ENCODE peak calls at places on chromosomes 12 and 14, in ten cellular contexts. K, J, W, M, L, Q, O, A, S and B are unnamed samples.

GRCh38 chr12:58044966-58045365 is 103.6 kb downstream of the ATP23 start:
- DNase-seq in K (no peak), J (no peak), W (no peak), M (no peak), L (no peak), Q (no peak), O (no peak), A (no peak), S (no peak), B (no peak)

GRCh38 chr12:109334887-109335286 is 12.8 kb upstream of the MYO1H start:
- DNase-seq in K (no peak), J (no peak), W (no peak), M (no peak), L (no peak), Q (no peak), O (no peak), A (no peak), S (no peak), B (no peak)

GRCh38 chr14:88895116-88895515 is 70.7 kb downstream of the TTC8 start:
- DNase-seq in K (no peak), J (no peak), W (peak; percentile 68), M (no peak), L (peak; percentile 62), Q (peak; percentile 68), O (no peak), A (peak; percentile 75), S (peak; percentile 80), B (peak; percentile 39)

GRCh38 chr12:103012884-103013283 is 55.4 kb downstream of the ASCL1 start:
- DNase-seq in K (peak; percentile 29), J (no peak), W (no peak), M (no peak), L (no peak), Q (no peak), O (no peak), A (no peak), S (no peak), B (no peak)

GRCh38 chr12:31880340-31880739 is 78.9 kb upstream of the RESF1 start:
- DNase-seq in K (no peak), J (no peak), W (no peak), M (no peak), L (no peak), Q (peak; percentile 78), O (no peak), A (no peak), S (no peak), B (peak; percentile 26)

GRCh38 chr12:80353254-80353653 is 90.8 kb upstream of the PTPRQ start:
- DNase-seq in K (no peak), J (no peak), W (peak; percentile 4), M (no peak), L (no peak), Q (peak; percentile 58), O (no peak), A (peak; percentile 69), S (peak; percentile 22), B (peak; percentile 59)

GRCh38 chr12:123142948-123143752 is 7.7 kb downstream of the PITPNM2 start:
- DNase-seq in K (no peak), J (no peak), W (no peak), M (no peak), L (no peak), Q (peak; percentile 49), O (no peak), A (no peak), S (no peak), B (no peak)

GRCh38 chr12:68331869-68332725 is at the start of gene MDM1:
- DNase-seq in K (peak; percentile 96), J (peak; percentile 98), W (peak; percentile 99), M (peak; percentile 95), L (peak; percentile 98), Q (peak; percentile 98), O (peak; percentile 95), A (peak; percentile 100), S (peak; percentile 98), B (peak; percentile 99)

GRCh38 chr12:107864235-107864634 is 89.7 kb downstream of the ASCL4 start:
- DNase-seq in K (no peak), J (no peak), W (no peak), M (no peak), L (no peak), Q (no peak), O (no peak), A (no peak), S (no peak), B (no peak)
- H3K27me3 ChIP-seq in K (peaks cover 35% of the 10 kb centered on the region), J (no peaks in the 10 kb centered on the region), W (peaks cover 8% of the 10 kb centered on the region), M (no peaks in the 10 kb centered on the region), L (no peaks in the 10 kb centered on the region), Q (no peaks in the 10 kb centered on the region), O (no peaks in the 10 kb centered on the region), A (peaks cover 31% of the 10 kb centered on the region), S (no peaks in the 10 kb centered on the region), B (peaks cover 10% of the 10 kb centered on the region)

DNA sequence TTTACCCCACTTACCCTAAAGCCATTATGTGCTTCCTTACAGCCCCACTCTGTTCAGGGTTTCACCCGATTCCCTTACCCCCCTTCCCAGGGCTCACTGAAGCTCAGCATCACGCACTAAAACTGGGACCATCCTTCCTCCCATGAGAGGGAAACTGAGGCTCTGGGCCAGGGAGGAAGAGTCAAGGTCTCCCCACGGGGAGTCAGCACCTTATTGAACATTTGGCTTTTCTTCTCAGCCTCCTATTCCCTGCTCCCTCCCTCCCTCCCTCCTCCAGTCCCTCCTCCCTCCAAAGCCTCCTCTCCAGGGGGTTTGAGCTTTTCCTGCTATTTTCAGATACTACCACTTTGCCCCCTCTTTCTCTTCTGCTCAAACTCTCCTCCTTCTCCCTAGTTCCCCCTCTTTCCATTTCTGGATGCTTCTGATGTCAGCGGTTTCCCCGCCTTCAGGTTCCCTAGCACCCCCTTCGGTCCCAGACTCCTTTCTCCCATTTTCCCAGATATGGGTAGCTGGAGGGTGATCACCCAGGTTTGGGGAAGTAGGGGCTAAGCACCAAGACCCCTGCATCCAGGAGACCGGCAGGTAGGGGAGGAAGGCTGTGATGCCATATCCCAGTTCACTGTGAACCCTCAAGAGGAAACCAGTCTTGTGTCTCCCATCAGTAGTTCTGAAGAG is 977 bp downstream of the GPR162 start:
- DNase-seq in K (no peak), J (no peak), W (no peak), M (no peak), L (no peak), Q (no peak), O (no peak), A (no peak), S (no peak), B (no peak)
- H3K27me3 ChIP-seq in K (no peaks in the 10 kb centered on the region), J (no peaks in the 10 kb centered on the region), W (peaks cover 7% of the 10 kb centered on the region), M (peaks cover 6% of the 10 kb centered on the region), L (no peaks in the 10 kb centered on the region), Q (peaks cover 2% of the 10 kb centered on the region), O (peaks cover 10% of the 10 kb centered on the region), A (peaks cover 39% of the 10 kb centered on the region), S (peaks cover 2% of the 10 kb centered on the region), B (no peaks in the 10 kb centered on the region)

DNA sequence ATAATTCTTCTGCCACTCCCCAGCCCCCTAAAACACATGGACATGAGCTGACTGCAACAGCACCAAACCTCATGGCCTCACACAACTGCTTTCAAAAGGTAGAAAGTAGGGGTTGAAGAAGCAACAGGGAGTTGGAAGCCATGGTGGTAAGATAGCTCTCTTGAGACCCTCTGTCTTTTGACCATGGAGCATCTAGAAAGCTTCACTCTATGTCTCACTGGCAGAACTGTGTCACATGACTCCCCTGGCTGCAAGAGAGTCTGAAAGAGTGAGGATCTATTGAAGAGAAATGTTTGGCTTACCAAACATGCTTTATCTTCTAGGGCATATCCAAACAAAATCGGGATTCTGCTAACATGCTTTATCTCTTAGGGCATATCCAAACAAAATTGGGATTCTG is 142.9 kb upstream of the WSCD2 start:
- DNase-seq in K (no peak), J (no peak), W (no peak), M (no peak), L (peak; percentile 79), Q (no peak), O (no peak), A (no peak), S (no peak), B (no peak)
- H3K27me3 ChIP-seq in K (no peaks in the 10 kb centered on the region), J (no peaks in the 10 kb centered on the region), W (no peaks in the 10 kb centered on the region), M (no peaks in the 10 kb centered on the region), L (no peaks in the 10 kb centered on the region), Q (no peaks in the 10 kb centered on the region), O (no peaks in the 10 kb centered on the region), A (peaks cover 16% of the 10 kb centered on the region), S (no peaks in the 10 kb centered on the region), B (no peaks in the 10 kb centered on the region)

GRCh38 chr14:51228890-51229289 is 11.2 kb upstream of the TMX1 start:
- DNase-seq in K (no peak), J (no peak), W (no peak), M (no peak), L (no peak), Q (no peak), O (no peak), A (peak; percentile 83), S (no peak), B (no peak)

GRCh38 chr14:51225751-51226150 is 14.3 kb upstream of the TMX1 start:
- DNase-seq in K (no peak), J (no peak), W (no peak), M (no peak), L (no peak), Q (no peak), O (no peak), A (peak; percentile 55), S (peak; percentile 68), B (no peak)

GRCh38 chr14:51219473-51220448 is 20.3 kb upstream of the TMX1 start:
- DNase-seq in K (no peak), J (no peak), W (peak; percentile 70), M (no peak), L (no peak), Q (peak; percentile 30), O (no peak), A (peak; percentile 78), S (peak; percentile 54), B (peak; percentile 29)

GRCh38 chr14:51224551-51224950 is 15.5 kb upstream of the TMX1 start:
- DNase-seq in K (no peak), J (no peak), W (peak; percentile 61), M (no peak), L (no peak), Q (peak; percentile 60), O (no peak), A (peak; percentile 39), S (peak; percentile 19), B (no peak)
- H3K27me3 ChIP-seq in K (no peaks in the 10 kb centered on the region), J (no peaks in the 10 kb centered on the region), W (no peaks in the 10 kb centered on the region), M (no peaks in the 10 kb centered on the region), L (no peaks in the 10 kb centered on the region), Q (no peaks in the 10 kb centered on the region), O (no peaks in the 10 kb centered on the region), A (no peaks in the 10 kb centered on the region), S (peaks cover 2% of the 10 kb centered on the region), B (no peaks in the 10 kb centered on the region)